ENCODE peak calls at places on chromosomes 2 and 18, in five cellular contexts. T is neural crest cell, J is brain microvascular endothelial cell, B is RWPE1, Q is pancreas. O is an unnamed sample.

GRCh38 chr2:206936456-206937222 is 2.7 kb upstream of the CPO start:
- DNase-seq in T (no peak), J (no peak), B (no peak), Q (no peak), O (no peak)

GRCh38 chr2:166494140-166494544 is at the start of gene SCN7A:
- DNase-seq in T (peak; percentile 57), J (peak; percentile 53), B (no peak), Q (peak; percentile 37), O (no peak)

GRCh38 chr2:149055751-149056150 is 17.3 kb downstream of the LYPD6B start:
- DNase-seq in T (no peak), J (no peak), B (peak; percentile 34), Q (no peak), O (no peak)

GRCh38 chr2:46181789-46182530 is 115.2 kb upstream of the EPAS1 start:
- DNase-seq in T (no peak), J (no peak), B (no peak), Q (no peak), O (no peak)

GRCh38 chr2:226060228-226060627 is 660.7 kb downstream of the NYAP2 start:
- DNase-seq in T (no peak), J (no peak), B (no peak), Q (no peak), O (no peak)

GRCh38 chr2:128661955-128662564 is 343.4 kb upstream of the HS6ST1 start:
- DNase-seq in T (no peak), J (no peak), B (no peak), Q (no peak), O (no peak)

GRCh38 chr2:69770193-69770702 is 28.3 kb downstream of the ANXA4 start:
- DNase-seq in T (no peak), J (peak; percentile 78), B (peak; percentile 82), Q (no peak), O (peak; percentile 44)

GRCh38 chr2:214389334-214389733 is 21.5 kb upstream of the VWC2L start:
- DNase-seq in T (no peak), J (no peak), B (no peak), Q (no peak), O (no peak)

GRCh38 chr2:112216158-112216557 is 38.7 kb downstream of the ZC3H8 start:
- DNase-seq in T (no peak), J (peak; percentile 16), B (no peak), Q (no peak), O (no peak)

DNA sequence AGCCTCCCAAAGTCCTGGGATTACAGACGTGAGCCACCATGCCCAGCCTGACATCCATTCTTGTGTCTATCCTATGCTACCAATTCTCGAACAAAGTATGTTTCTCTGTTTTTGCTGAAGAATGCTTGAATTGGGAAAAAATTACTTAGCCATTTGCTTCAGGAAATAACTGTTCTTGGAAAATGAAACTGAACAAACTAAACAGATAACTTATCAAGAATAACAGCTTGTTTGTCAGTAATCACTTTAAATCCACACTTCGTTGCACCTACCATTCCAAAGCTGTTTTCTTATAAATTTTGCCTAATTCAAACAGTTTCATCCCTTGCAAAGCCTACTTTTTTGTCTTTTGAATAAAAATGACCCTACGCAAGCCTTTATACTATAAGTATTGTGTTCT is 672.9 kb downstream of the SUCLG1 start:
- DNase-seq in T (no peak), J (no peak), B (no peak), Q (no peak), O (no peak)
- TF ChIP-seq CTCF in T (no peak), J (no peak), B (no peak), Q (no peak), O (no peak)

GRCh38 chr2:232668805-232669444 is 28.2 kb upstream of the GIGYF2 start:
- DNase-seq in T (peak; percentile 9), J (peak; percentile 25), B (no peak), Q (no peak), O (no peak)
- TF ChIP-seq CTCF in T (peak; percentile 40), J (peak; percentile 74), B (no peak), Q (no peak), O (no peak)

GRCh38 chr2:236294647-236295046 is 30.4 kb upstream of the ASB18 start:
- DNase-seq in T (no peak), J (no peak), B (no peak), Q (no peak), O (no peak)
- TF ChIP-seq CTCF in T (no peak), J (no peak), B (no peak), Q (no peak), O (no peak)

GRCh38 chr2:222024934-222025890 is 273.6 kb downstream of the PAX3 start:
- DNase-seq in T (peak; percentile 9), J (no peak), B (peak; percentile 36), Q (no peak), O (no peak)
- TF ChIP-seq CTCF in T (peak; percentile 79), J (peak; percentile 72), B (peak; percentile 81), Q (peak; percentile 22), O (no peak)

GRCh38 chr2:102841107-102841840 is 79.4 kb downstream of the TMEM182 start:
- DNase-seq in T (peak; percentile 68), J (peak; percentile 51), B (no peak), Q (peak; percentile 28), O (no peak)
- TF ChIP-seq CTCF in T (peak; percentile 69), J (peak; percentile 81), B (no peak), Q (peak; percentile 12), O (no peak)

GRCh38 chr18:52408800-52409302 is 68.9 kb downstream of the DCC start:
- DNase-seq in T (no peak), J (no peak), B (no peak), Q (no peak), O (no peak)

GRCh38 chr18:52409732-52410131 is 69.7 kb downstream of the DCC start:
- DNase-seq in T (no peak), J (no peak), B (peak; percentile 1), Q (no peak), O (no peak)
- TF ChIP-seq CTCF in T (no peak), J (no peak), B (no peak), Q (no peak), O (no peak)

GRCh38 chr2:237354930-237355329 is 59.0 kb downstream of the COL6A3 start:
- DNase-seq in T (no peak), J (peak; percentile 11), B (peak; percentile 60), Q (no peak), O (no peak)
- TF ChIP-seq CTCF in T (no peak), J (no peak), B (no peak), Q (no peak), O (no peak)